ENCODE peak calls at places on chromosomes 4 and X, in eight cellular contexts. One of them, this sample, is unnamed.

GRCh38 chrX:5086388-5086787 is 1142.3 kb downstream of the NLGN4X start:
- DNase-seq in HCT116: no peak
- DNase-seq in AG09309: no peak
- DNase-seq in WTC11: no peak
- DNase-seq in activated B cell treated with CpG ODN at 0.5 μM for 24 hours: no peak
- DNase-seq in dorsolateral prefrontal cortex: no peak
- DNase-seq in left lung: no peak
- DNase-seq in neural crest cell: no peak
- DNase-seq in this sample: no peak

GRCh38 chr4:167428172-167428571 is 193.9 kb upstream of the SPOCK3 start:
- DNase-seq in HCT116: peak; percentile 46
- DNase-seq in dorsolateral prefrontal cortex: no peak
- DNase-seq in AG09309: no peak
- DNase-seq in WTC11: no peak
- DNase-seq in neural crest cell: no peak
- DNase-seq in left lung: no peak
- DNase-seq in activated B cell treated with CpG ODN at 0.5 μM for 24 hours: no peak
- DNase-seq in this sample: no peak

GRCh38 chr4:185792384-185793146 is 19.4 kb downstream of the SORBS2 start:
- DNase-seq in activated B cell treated with CpG ODN at 0.5 μM for 24 hours: no peak
- DNase-seq in neural crest cell: no peak
- DNase-seq in left lung: no peak
- DNase-seq in AG09309: peak; percentile 75
- DNase-seq in dorsolateral prefrontal cortex: no peak
- DNase-seq in HCT116: no peak
- DNase-seq in WTC11: no peak
- DNase-seq in this sample: no peak

GRCh38 chr4:26803462-26803861 is 57.2 kb upstream of the STIM2 start:
- DNase-seq in dorsolateral prefrontal cortex: peak; percentile 38
- DNase-seq in AG09309: no peak
- DNase-seq in HCT116: no peak
- DNase-seq in neural crest cell: no peak
- DNase-seq in WTC11: no peak
- DNase-seq in activated B cell treated with CpG ODN at 0.5 μM for 24 hours: no peak
- DNase-seq in left lung: no peak
- DNase-seq in this sample: no peak

GRCh38 chrX:131588995-131589394 is 45.1 kb downstream of the OR13H1 start:
- DNase-seq in activated B cell treated with CpG ODN at 0.5 μM for 24 hours: no peak
- DNase-seq in left lung: no peak
- DNase-seq in HCT116: no peak
- DNase-seq in dorsolateral prefrontal cortex: no peak
- DNase-seq in WTC11: no peak
- DNase-seq in neural crest cell: no peak
- DNase-seq in AG09309: no peak
- DNase-seq in this sample: no peak

GRCh38 chr4:94877973-94878372 is 120.2 kb downstream of the BMPR1B start:
- DNase-seq in WTC11: no peak
- DNase-seq in left lung: no peak
- DNase-seq in AG09309: peak; percentile 16
- DNase-seq in dorsolateral prefrontal cortex: no peak
- DNase-seq in neural crest cell: no peak
- DNase-seq in activated B cell treated with CpG ODN at 0.5 μM for 24 hours: no peak
- DNase-seq in HCT116: no peak
- DNase-seq in this sample: no peak

GRCh38 chr4:2848449-2848848 is 4.8 kb downstream of the ADD1 start:
- DNase-seq in activated B cell treated with CpG ODN at 0.5 μM for 24 hours: no peak
- DNase-seq in left lung: no peak
- DNase-seq in neural crest cell: no peak
- DNase-seq in AG09309: no peak
- DNase-seq in dorsolateral prefrontal cortex: no peak
- DNase-seq in HCT116: no peak
- DNase-seq in WTC11: no peak
- DNase-seq in this sample: no peak

GRCh38 chrX:120794525-120794975 is 81.1 kb downstream of the CT47B1 start:
- DNase-seq in WTC11: no peak
- DNase-seq in HCT116: no peak
- DNase-seq in left lung: no peak
- DNase-seq in neural crest cell: no peak
- DNase-seq in dorsolateral prefrontal cortex: no peak
- DNase-seq in AG09309: no peak
- DNase-seq in activated B cell treated with CpG ODN at 0.5 μM for 24 hours: no peak
- DNase-seq in this sample: no peak

GRCh38 chrX:10098235-10098819 is 58.4 kb upstream of the CLCN4 start:
- DNase-seq in HCT116: no peak
- DNase-seq in AG09309: no peak
- DNase-seq in dorsolateral prefrontal cortex: no peak
- DNase-seq in left lung: no peak
- DNase-seq in activated B cell treated with CpG ODN at 0.5 μM for 24 hours: no peak
- DNase-seq in WTC11: no peak
- DNase-seq in neural crest cell: no peak
- DNase-seq in this sample: no peak

GRCh38 chr4:99649778-99650177 is 7.8 kb downstream of the C4orf54 start:
- DNase-seq in dorsolateral prefrontal cortex: no peak
- DNase-seq in neural crest cell: no peak
- DNase-seq in HCT116: no peak
- DNase-seq in left lung: no peak
- DNase-seq in WTC11: no peak
- DNase-seq in activated B cell treated with CpG ODN at 0.5 μM for 24 hours: no peak
- DNase-seq in AG09309: no peak
- DNase-seq in this sample: no peak

DNA sequence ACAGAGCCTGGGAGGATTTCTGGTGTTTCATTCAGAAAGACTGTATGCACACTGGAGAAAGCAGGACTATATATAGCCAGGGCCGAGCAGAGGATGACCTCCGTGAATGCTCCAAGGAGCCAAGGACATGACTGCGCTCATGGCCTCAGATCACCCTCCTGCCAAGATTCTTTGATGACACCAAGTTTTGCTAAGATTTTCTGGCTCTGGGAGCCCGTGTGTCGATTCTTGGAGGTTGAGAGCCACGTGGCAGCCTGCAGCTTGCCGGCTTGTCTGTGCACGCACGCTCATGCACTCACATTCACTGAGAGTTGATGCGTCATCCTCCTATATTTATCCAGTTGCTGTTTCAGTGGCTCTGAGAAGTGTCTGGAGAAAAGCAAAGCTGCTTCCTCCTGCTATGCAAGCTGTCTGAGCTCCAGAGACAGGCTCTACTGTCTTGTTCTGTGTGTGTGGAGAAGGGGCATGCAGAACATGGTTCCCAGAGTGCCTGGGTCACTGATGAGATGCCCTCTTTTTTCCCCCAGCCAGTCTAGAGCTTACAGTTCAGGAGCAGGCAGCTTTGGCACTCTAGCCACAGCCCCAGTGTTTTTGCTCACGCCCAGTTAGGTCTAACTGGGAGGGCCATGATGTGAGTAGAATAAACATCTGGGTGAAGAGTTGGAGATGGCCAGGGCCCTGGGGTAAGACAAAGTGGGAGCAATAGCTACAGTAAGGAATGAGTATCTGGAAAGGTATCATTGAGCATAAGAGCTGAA is 64.9 kb upstream of the SCOC start:
- DNase-seq in left lung: peak; percentile 42
- DNase-seq in neural crest cell: no peak
- DNase-seq in AG09309: peak; percentile 32
- DNase-seq in dorsolateral prefrontal cortex: peak; percentile 58
- DNase-seq in activated B cell treated with CpG ODN at 0.5 μM for 24 hours: no peak
- DNase-seq in HCT116: no peak
- DNase-seq in WTC11: no peak
- DNase-seq in this sample: no peak
- TF ChIP-seq CTCF in left lung: no peak
- TF ChIP-seq CTCF in neural crest cell: no peak
- TF ChIP-seq CTCF in AG09309: no peak
- TF ChIP-seq CTCF in dorsolateral prefrontal cortex: no peak
- TF ChIP-seq CTCF in activated B cell treated with CpG ODN at 0.5 μM for 24 hours: no peak
- TF ChIP-seq CTCF in HCT116: no peak
- TF ChIP-seq CTCF in WTC11: no peak
- TF ChIP-seq CTCF in this sample: no peak

GRCh38 chr4:141705747-141706377 is 69.5 kb downstream of the IL15 start:
- DNase-seq in dorsolateral prefrontal cortex: no peak
- DNase-seq in AG09309: no peak
- DNase-seq in activated B cell treated with CpG ODN at 0.5 μM for 24 hours: no peak
- DNase-seq in WTC11: no peak
- DNase-seq in left lung: no peak
- DNase-seq in neural crest cell: no peak
- DNase-seq in HCT116: no peak
- DNase-seq in this sample: no peak

GRCh38 chr4:141706445-141706844 is 70.1 kb downstream of the IL15 start:
- DNase-seq in dorsolateral prefrontal cortex: no peak
- DNase-seq in activated B cell treated with CpG ODN at 0.5 μM for 24 hours: no peak
- DNase-seq in AG09309: no peak
- DNase-seq in neural crest cell: no peak
- DNase-seq in WTC11: no peak
- DNase-seq in left lung: no peak
- DNase-seq in HCT116: no peak
- DNase-seq in this sample: no peak

GRCh38 chr4:141702472-141703182 is 66.2 kb downstream of the IL15 start:
- DNase-seq in dorsolateral prefrontal cortex: no peak
- DNase-seq in HCT116: peak; percentile 3
- DNase-seq in activated B cell treated with CpG ODN at 0.5 μM for 24 hours: no peak
- DNase-seq in left lung: no peak
- DNase-seq in AG09309: no peak
- DNase-seq in neural crest cell: no peak
- DNase-seq in WTC11: peak; percentile 44
- DNase-seq in this sample: no peak

GRCh38 chr4:141705048-141705746 is 68.8 kb downstream of the IL15 start:
- DNase-seq in left lung: no peak
- DNase-seq in dorsolateral prefrontal cortex: no peak
- DNase-seq in HCT116: no peak
- DNase-seq in WTC11: no peak
- DNase-seq in AG09309: no peak
- DNase-seq in neural crest cell: no peak
- DNase-seq in activated B cell treated with CpG ODN at 0.5 μM for 24 hours: no peak
- DNase-seq in this sample: no peak

DNA sequence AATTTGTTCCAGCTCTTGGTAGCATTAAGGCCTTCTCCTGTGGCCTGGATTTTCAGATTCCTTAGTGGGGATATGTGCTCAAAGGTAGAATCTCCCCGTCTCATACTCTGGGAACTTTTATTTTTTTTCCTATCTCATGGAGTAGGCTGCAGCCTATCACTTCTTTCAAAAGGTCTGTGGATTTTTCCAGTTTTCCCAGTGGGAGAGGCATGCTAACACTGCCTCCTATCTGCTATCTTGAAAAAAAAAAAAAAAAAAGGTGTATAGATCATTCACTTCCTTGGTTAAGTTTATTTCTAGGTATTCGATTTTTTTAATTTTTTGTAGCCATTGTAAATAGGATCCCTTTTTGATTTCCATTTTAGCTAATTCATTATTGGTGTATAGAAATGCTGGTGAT is 67.1 kb downstream of the IL15 start:
- DNase-seq in HCT116: no peak
- DNase-seq in dorsolateral prefrontal cortex: no peak
- DNase-seq in neural crest cell: no peak
- DNase-seq in WTC11: no peak
- DNase-seq in activated B cell treated with CpG ODN at 0.5 μM for 24 hours: no peak
- DNase-seq in AG09309: no peak
- DNase-seq in left lung: no peak
- DNase-seq in this sample: no peak
- TF ChIP-seq CTCF in HCT116: peak; percentile 7
- TF ChIP-seq CTCF in dorsolateral prefrontal cortex: no peak
- TF ChIP-seq CTCF in neural crest cell: no peak
- TF ChIP-seq CTCF in WTC11: no peak
- TF ChIP-seq CTCF in activated B cell treated with CpG ODN at 0.5 μM for 24 hours: no peak
- TF ChIP-seq CTCF in AG09309: no peak
- TF ChIP-seq CTCF in left lung: no peak
- TF ChIP-seq CTCF in this sample: no peak

DNA sequence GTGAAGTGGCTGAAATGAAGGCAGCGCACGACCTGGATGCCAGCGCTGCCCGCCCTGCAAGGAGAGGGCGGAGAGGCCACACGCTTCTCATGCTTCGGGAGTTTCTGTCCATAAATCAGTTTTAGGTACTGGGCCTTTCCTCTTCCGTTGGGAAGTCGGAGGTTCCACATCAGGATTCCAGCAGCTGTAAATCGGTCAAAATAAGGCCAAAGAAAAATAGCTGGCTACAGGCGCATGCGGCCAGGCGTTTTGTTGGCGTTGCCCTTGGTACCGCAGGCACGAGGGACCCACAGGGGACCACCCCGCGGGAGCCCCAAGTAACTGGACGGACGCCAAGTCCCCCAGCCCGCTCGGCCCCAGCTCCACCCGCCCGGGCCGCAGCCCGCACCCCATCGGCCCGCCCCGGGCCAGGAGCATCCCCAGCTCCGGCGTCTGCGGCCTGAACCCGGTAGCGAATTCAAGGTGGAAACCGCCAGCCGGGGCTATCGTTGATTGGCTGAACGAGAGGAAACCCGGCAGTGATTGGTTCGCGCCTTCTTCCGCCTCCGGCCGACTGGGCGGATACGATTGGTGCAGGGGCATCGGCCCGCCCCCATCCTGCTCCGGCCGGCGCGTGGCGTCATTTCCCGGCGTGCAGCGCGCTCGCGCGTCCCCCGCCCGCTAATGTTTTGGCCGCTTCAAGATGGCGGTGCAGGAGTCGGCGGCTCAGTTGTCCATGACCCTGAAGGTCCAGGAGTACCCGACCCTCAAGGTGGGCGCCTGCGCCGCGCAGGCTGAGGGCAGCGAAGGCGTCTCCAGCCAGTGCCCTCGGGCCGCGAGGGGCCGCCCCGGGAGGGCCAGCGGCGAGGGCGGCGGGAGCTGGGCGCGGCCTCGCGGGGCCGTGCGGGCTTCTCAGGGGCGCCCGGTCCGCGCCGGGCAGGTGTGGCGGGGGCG is at the start of gene MAEA:
- DNase-seq in left lung: peak; percentile 97
- DNase-seq in neural crest cell: peak; percentile 95
- DNase-seq in activated B cell treated with CpG ODN at 0.5 μM for 24 hours: peak; percentile 95
- DNase-seq in HCT116: peak; percentile 91
- DNase-seq in AG09309: peak; percentile 79
- DNase-seq in dorsolateral prefrontal cortex: peak; percentile 97
- DNase-seq in WTC11: peak; percentile 98
- DNase-seq in this sample: peak; percentile 98
- TF ChIP-seq CTCF in left lung: no peak
- TF ChIP-seq CTCF in neural crest cell: no peak
- TF ChIP-seq CTCF in activated B cell treated with CpG ODN at 0.5 μM for 24 hours: no peak
- TF ChIP-seq CTCF in HCT116: no peak
- TF ChIP-seq CTCF in AG09309: no peak
- TF ChIP-seq CTCF in dorsolateral prefrontal cortex: peak; percentile 11
- TF ChIP-seq CTCF in WTC11: no peak
- TF ChIP-seq CTCF in this sample: no peak

GRCh38 chrX:68807818-68808217 is 21.0 kb upstream of the EFNB1 start:
- DNase-seq in dorsolateral prefrontal cortex: no peak
- DNase-seq in activated B cell treated with CpG ODN at 0.5 μM for 24 hours: no peak
- DNase-seq in WTC11: peak; percentile 25
- DNase-seq in AG09309: no peak
- DNase-seq in HCT116: peak; percentile 18
- DNase-seq in left lung: no peak
- DNase-seq in neural crest cell: no peak
- DNase-seq in this sample: no peak

GRCh38 chrX:68808686-68809357 is 20.0 kb upstream of the EFNB1 start:
- DNase-seq in neural crest cell: no peak
- DNase-seq in WTC11: peak; percentile 21
- DNase-seq in dorsolateral prefrontal cortex: no peak
- DNase-seq in left lung: no peak
- DNase-seq in HCT116: peak; percentile 8
- DNase-seq in activated B cell treated with CpG ODN at 0.5 μM for 24 hours: no peak
- DNase-seq in AG09309: no peak
- DNase-seq in this sample: no peak
- TF ChIP-seq CTCF in neural crest cell: peak; percentile 45
- TF ChIP-seq CTCF in WTC11: no peak
- TF ChIP-seq CTCF in dorsolateral prefrontal cortex: peak; percentile 22
- TF ChIP-seq CTCF in left lung: no peak
- TF ChIP-seq CTCF in HCT116: peak; percentile 20
- TF ChIP-seq CTCF in activated B cell treated with CpG ODN at 0.5 μM for 24 hours: no peak
- TF ChIP-seq CTCF in AG09309: peak; percentile 50
- TF ChIP-seq CTCF in this sample: peak; percentile 63